ENCODE peak calls at places on chromosomes 6 and 20, in four cellular contexts. One of them, this sample, is unnamed.

GRCh38 chr6:56688521-56688920 is 45.8 kb upstream of the DST start:
- DNase-seq in mesendoderm: no peak
- DNase-seq in neuronal stem cell: no peak
- DNase-seq in IMR-90: no peak
- DNase-seq in this sample: no peak

GRCh38 chr6:113854531-113855499 is 2.3 kb upstream of the MARCKS start:
- DNase-seq in IMR-90: peak
- DNase-seq in neuronal stem cell: peak
- DNase-seq in mesendoderm: peak
- DNase-seq in this sample: peak

GRCh38 chr6:96340164-96340563 is 181.4 kb upstream of the UFL1 start:
- DNase-seq in mesendoderm: no peak
- DNase-seq in neuronal stem cell: no peak
- DNase-seq in IMR-90: no peak
- DNase-seq in this sample: no peak

GRCh38 chr20:25297141-25297905 is 49.4 kb downstream of the PYGB start:
- DNase-seq in mesendoderm: no peak
- DNase-seq in IMR-90: no peak
- DNase-seq in neuronal stem cell: no peak
- DNase-seq in this sample: no peak

GRCh38 chr20:40540163-40540562 is 148.9 kb downstream of the MAFB start:
- DNase-seq in mesendoderm: no peak
- DNase-seq in IMR-90: no peak
- DNase-seq in neuronal stem cell: no peak
- DNase-seq in this sample: no peak

GRCh38 chr6:109453594-109454482 is 1.7 kb downstream of the MICAL1 start:
- DNase-seq in IMR-90: no peak
- DNase-seq in neuronal stem cell: no peak
- DNase-seq in mesendoderm: no peak
- DNase-seq in this sample: no peak

GRCh38 chr6:27605401-27606342 is 132.8 kb upstream of the ZNF184 start:
- DNase-seq in mesendoderm: peak
- DNase-seq in IMR-90: peak
- DNase-seq in neuronal stem cell: peak
- DNase-seq in this sample: peak

GRCh38 chr20:61185181-61185580 is 66.9 kb upstream of the CDH4 start:
- DNase-seq in neuronal stem cell: no peak
- DNase-seq in mesendoderm: no peak
- DNase-seq in IMR-90: no peak
- DNase-seq in this sample: no peak

DNA sequence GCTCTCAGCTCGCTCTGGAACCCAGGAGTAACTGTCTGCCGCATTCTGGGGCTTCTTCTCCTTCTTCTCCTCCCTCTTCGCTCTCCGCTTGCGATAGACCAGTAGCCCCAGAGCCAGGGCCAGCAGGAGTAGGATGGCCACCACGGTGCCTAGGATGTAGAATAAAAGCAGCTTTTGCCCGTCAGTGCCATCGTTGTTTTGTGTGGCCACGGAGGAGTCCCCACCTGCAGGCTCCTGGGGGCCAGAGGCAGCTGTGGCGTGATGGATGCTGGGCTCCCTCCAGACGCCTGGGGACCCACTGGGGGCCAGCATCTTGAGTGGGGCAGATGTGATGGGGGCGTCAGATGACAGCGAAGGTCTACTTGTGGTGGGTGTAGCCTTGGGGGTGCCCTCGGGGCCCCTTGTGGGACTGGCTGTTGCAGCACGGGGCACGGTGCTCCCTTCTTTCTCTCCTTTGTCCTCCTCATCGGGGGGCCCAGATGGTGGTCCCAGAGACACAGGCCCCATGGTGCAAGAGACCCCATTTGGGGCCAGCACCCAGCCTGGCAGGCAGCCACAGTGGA is 1.8 kb downstream of the CD93 start:
- DNase-seq in IMR-90: no peak
- DNase-seq in mesendoderm: no peak
- DNase-seq in neuronal stem cell: no peak
- DNase-seq in this sample: no peak
- H2BK120ac ChIP-seq in IMR-90: no peak
- H2BK120ac ChIP-seq in mesendoderm: no peak
- H2BK120ac ChIP-seq in neuronal stem cell: no peak
- H2BK120ac ChIP-seq in this sample: no peak

GRCh38 chr6:157861814-157862213 is 38.8 kb downstream of the SNX9 start:
- DNase-seq in mesendoderm: no peak
- DNase-seq in IMR-90: peak
- DNase-seq in neuronal stem cell: no peak
- DNase-seq in this sample: peak

GRCh38 chr6:157867155-157867559 is 44.1 kb downstream of the SNX9 start:
- DNase-seq in IMR-90: peak
- DNase-seq in neuronal stem cell: no peak
- DNase-seq in mesendoderm: no peak
- DNase-seq in this sample: peak

GRCh38 chr6:157864185-157864761 is 41.2 kb downstream of the SNX9 start:
- DNase-seq in mesendoderm: no peak
- DNase-seq in neuronal stem cell: no peak
- DNase-seq in IMR-90: peak
- DNase-seq in this sample: peak

GRCh38 chr6:157867981-157868380 is 44.9 kb downstream of the SNX9 start:
- DNase-seq in neuronal stem cell: no peak
- DNase-seq in IMR-90: no peak
- DNase-seq in mesendoderm: no peak
- DNase-seq in this sample: no peak

GRCh38 chr6:157865249-157865648 is 42.2 kb downstream of the SNX9 start:
- DNase-seq in neuronal stem cell: no peak
- DNase-seq in IMR-90: no peak
- DNase-seq in mesendoderm: no peak
- DNase-seq in this sample: no peak
- H3K4ac ChIP-seq in neuronal stem cell: no peak
- H3K4ac ChIP-seq in IMR-90: no peak
- H3K4ac ChIP-seq in mesendoderm: no peak
- H3K4ac ChIP-seq in this sample: no peak

GRCh38 chr6:7042056-7042653 is 65.6 kb upstream of the RREB1 start:
- DNase-seq in neuronal stem cell: no peak
- DNase-seq in IMR-90: no peak
- DNase-seq in mesendoderm: peak
- DNase-seq in this sample: peak

GRCh38 chr6:7042654-7043545 is 64.9 kb upstream of the RREB1 start:
- DNase-seq in mesendoderm: peak
- DNase-seq in IMR-90: no peak
- DNase-seq in neuronal stem cell: no peak
- DNase-seq in this sample: peak

GRCh38 chr6:7045746-7046145 is 62.0 kb upstream of the RREB1 start:
- DNase-seq in neuronal stem cell: no peak
- DNase-seq in IMR-90: no peak
- DNase-seq in mesendoderm: no peak
- DNase-seq in this sample: no peak

GRCh38 chr6:7045331-7045730 is 62.4 kb upstream of the RREB1 start:
- DNase-seq in IMR-90: no peak
- DNase-seq in mesendoderm: no peak
- DNase-seq in neuronal stem cell: no peak
- DNase-seq in this sample: no peak

GRCh38 chr6:7041511-7042026 is 66.2 kb upstream of the RREB1 start:
- DNase-seq in IMR-90: no peak
- DNase-seq in neuronal stem cell: no peak
- DNase-seq in mesendoderm: peak
- DNase-seq in this sample: no peak
- H3K18ac ChIP-seq in IMR-90: no peak
- H3K18ac ChIP-seq in neuronal stem cell: no peak
- H3K18ac ChIP-seq in mesendoderm: peak
- H3K18ac ChIP-seq in this sample: peak

GRCh38 chr6:22129751-22130150 is 167.1 kb downstream of the PRL start:
- DNase-seq in IMR-90: no peak
- DNase-seq in neuronal stem cell: no peak
- DNase-seq in mesendoderm: no peak
- DNase-seq in this sample: no peak
- H2BK120ac ChIP-seq in IMR-90: no peak
- H2BK120ac ChIP-seq in neuronal stem cell: no peak
- H2BK120ac ChIP-seq in mesendoderm: no peak
- H2BK120ac ChIP-seq in this sample: no peak